ENCODE peak calls at places on chromosomes 5 and 9, in nine cellular contexts. X, R, V, Q, D, S, Y, B and H are unnamed samples.

GRCh38 chr9:5631021-5631420 is 2.1 kb downstream of the RIC1 start:
- DNase-seq in X (peak; percentile 65), R (no peak), V (peak; percentile 36), Q (no peak), D (no peak), S (no peak), Y (no peak), B (no peak), H (no peak)

GRCh38 chr5:171205375-171205774 is 103.7 kb upstream of the TLX3 start:
- DNase-seq in X (no peak), R (no peak), V (no peak), Q (no peak), D (no peak), S (no peak), Y (no peak), B (no peak), H (no peak)

GRCh38 chr5:123813251-123813650 is 301.3 kb downstream of the CSNK1G3 start:
- DNase-seq in X (peak; percentile 36), R (no peak), V (no peak), Q (no peak), D (no peak), S (no peak), Y (no peak), B (no peak), H (no peak)

GRCh38 chr5:109903061-109903460 is 213.3 kb downstream of the MAN2A1 start:
- DNase-seq in X (peak; percentile 26), R (no peak), V (no peak), Q (no peak), D (no peak), S (no peak), Y (no peak), B (no peak), H (no peak)

GRCh38 chr5:225334-225733 is 7.2 kb downstream of the SDHA start:
- DNase-seq in X (no peak), R (no peak), V (no peak), Q (no peak), D (no peak), S (no peak), Y (no peak), B (no peak), H (peak; percentile 48)

GRCh38 chr5:90406466-90406865 is 3.1 kb downstream of the CETN3 start:
- DNase-seq in X (peak; percentile 25), R (no peak), V (no peak), Q (no peak), D (no peak), S (no peak), Y (no peak), B (no peak), H (no peak)

GRCh38 chr9:126745574-126746411 is 59.0 kb upstream of the ZBTB43 start:
- DNase-seq in X (no peak), R (no peak), V (no peak), Q (no peak), D (no peak), S (no peak), Y (no peak), B (no peak), H (no peak)

GRCh38 chr5:32027717-32028321 is 146.3 kb downstream of the GOLPH3 start:
- DNase-seq in X (peak; percentile 98), R (no peak), V (peak; percentile 68), Q (no peak), D (no peak), S (peak; percentile 86), Y (peak; percentile 67), B (peak; percentile 58), H (no peak)

GRCh38 chr5:59684388-59685003 is 209.0 kb downstream of the PDE4D start:
- DNase-seq in X (peak; percentile 20), R (no peak), V (peak; percentile 29), Q (no peak), D (no peak), S (no peak), Y (no peak), B (peak; percentile 43), H (no peak)

GRCh38 chr9:125190371-125190801 is 783 bp upstream of the PPP6C start:
- DNase-seq in X (no peak), R (no peak), V (peak; percentile 41), Q (no peak), D (peak; percentile 16), S (no peak), Y (no peak), B (no peak), H (no peak)

GRCh38 chr5:72272393-72272792 is 47.6 kb downstream of the MRPS27 start:
- DNase-seq in X (no peak), R (no peak), V (no peak), Q (no peak), D (no peak), S (no peak), Y (no peak), B (no peak), H (no peak)

GRCh38 chr5:128455861-128456361 is 82.1 kb downstream of the FBN2 start:
- DNase-seq in X (no peak), R (no peak), V (no peak), Q (no peak), D (no peak), S (no peak), Y (no peak), B (peak; percentile 52), H (no peak)

GRCh38 chr9:76542360-76542759 is 83.4 kb downstream of the GCNT1 start:
- DNase-seq in X (no peak), R (no peak), V (peak; percentile 7), Q (no peak), D (no peak), S (no peak), Y (no peak), B (no peak), H (no peak)

GRCh38 chr5:337565-338130 is 16.1 kb downstream of the AHRR start:
- DNase-seq in X (peak; percentile 42), R (no peak), V (peak; percentile 80), Q (no peak), D (no peak), S (no peak), Y (no peak), B (peak; percentile 78), H (no peak)

GRCh38 chr9:96620155-96620514 is 492 bp upstream of the CDC14B start:
- DNase-seq in X (no peak), R (no peak), V (no peak), Q (no peak), D (no peak), S (no peak), Y (no peak), B (no peak), H (no peak)

GRCh38 chr9:96619491-96620154 is at the start of gene CDC14B:
- DNase-seq in X (peak; percentile 93), R (peak; percentile 93), V (peak; percentile 99), Q (peak; percentile 96), D (peak; percentile 57), S (peak; percentile 81), Y (peak; percentile 79), B (peak; percentile 96), H (peak; percentile 93)

GRCh38 chr9:96619109-96619435 is 571 bp downstream of the CDC14B start:
- DNase-seq in X (no peak), R (no peak), V (no peak), Q (no peak), D (no peak), S (no peak), Y (no peak), B (peak; percentile 59), H (peak; percentile 79)

GRCh38 chr9:96621619-96622018 is 2.0 kb upstream of the CDC14B start:
- DNase-seq in X (no peak), R (no peak), V (peak; percentile 34), Q (no peak), D (no peak), S (no peak), Y (no peak), B (peak; percentile 49), H (no peak)

DNA sequence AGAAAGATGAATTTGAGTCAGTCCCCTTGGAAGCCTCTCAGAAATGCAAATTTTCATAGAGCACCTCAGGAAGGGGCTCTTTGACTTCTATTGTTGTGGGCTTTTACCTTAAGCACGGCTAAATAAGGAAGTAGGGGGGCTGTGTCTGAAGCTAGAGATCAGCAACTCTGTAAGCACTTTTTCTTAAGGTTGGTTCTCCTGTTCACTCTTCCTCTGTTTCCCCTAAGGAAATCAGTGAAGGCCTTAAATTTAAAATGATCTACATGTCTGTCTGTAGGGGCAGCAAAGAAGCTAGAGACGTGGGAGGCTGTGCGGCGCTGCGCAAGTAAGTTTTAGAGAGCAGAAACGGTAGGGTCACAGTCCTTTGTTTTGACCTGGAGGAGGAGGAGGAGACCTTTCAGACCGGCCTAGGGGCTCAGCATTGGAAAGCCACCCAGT is 1.2 kb upstream of the CDC14B start:
- DNase-seq in X (no peak), R (no peak), V (peak; percentile 81), Q (no peak), D (no peak), S (no peak), Y (no peak), B (peak; percentile 80), H (no peak)
- H3K36me3 ChIP-seq in X (no peaks in the 10 kb centered on the region), R (no peaks in the 10 kb centered on the region), V (no peaks in the 10 kb centered on the region), Q (no peaks in the 10 kb centered on the region), D (no peaks in the 10 kb centered on the region), S (no peaks in the 10 kb centered on the region), Y (no peaks in the 10 kb centered on the region), B (no peaks in the 10 kb centered on the region), H (no peaks in the 10 kb centered on the region)

DNA sequence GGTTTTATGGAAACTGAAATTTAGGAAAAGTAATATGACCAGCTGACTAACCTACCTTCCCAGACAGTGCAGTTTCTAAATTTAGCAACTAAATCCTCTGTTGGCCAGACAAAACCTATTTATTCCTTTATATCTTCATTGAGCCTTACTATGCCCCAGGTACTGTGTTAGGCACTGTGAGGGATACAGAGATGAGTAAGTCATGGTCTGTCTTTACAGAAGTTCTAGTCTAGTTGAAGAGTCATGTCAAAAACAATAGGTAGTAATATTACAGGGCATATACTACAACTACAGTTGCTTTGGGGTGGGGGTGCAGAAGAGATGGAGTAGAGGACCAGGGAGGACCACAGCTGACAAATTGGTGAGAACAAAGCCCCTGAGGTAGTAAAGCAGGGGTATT is 42.8 kb downstream of the FBXO38 start:
- DNase-seq in X (no peak), R (no peak), V (no peak), Q (no peak), D (no peak), S (no peak), Y (no peak), B (no peak), H (no peak)
- H3K36me3 ChIP-seq in X (peaks cover 13% of the 10 kb centered on the region), R (no peaks in the 10 kb centered on the region), V (peaks cover 41% of the 10 kb centered on the region), Q (peaks cover 77% of the 10 kb centered on the region), D (peaks cover 29% of the 10 kb centered on the region), S (peaks cover 67% of the 10 kb centered on the region), Y (peaks cover 73% of the 10 kb centered on the region), B (peaks cover 78% of the 10 kb centered on the region), H (peaks cover 9% of the 10 kb centered on the region)

DNA sequence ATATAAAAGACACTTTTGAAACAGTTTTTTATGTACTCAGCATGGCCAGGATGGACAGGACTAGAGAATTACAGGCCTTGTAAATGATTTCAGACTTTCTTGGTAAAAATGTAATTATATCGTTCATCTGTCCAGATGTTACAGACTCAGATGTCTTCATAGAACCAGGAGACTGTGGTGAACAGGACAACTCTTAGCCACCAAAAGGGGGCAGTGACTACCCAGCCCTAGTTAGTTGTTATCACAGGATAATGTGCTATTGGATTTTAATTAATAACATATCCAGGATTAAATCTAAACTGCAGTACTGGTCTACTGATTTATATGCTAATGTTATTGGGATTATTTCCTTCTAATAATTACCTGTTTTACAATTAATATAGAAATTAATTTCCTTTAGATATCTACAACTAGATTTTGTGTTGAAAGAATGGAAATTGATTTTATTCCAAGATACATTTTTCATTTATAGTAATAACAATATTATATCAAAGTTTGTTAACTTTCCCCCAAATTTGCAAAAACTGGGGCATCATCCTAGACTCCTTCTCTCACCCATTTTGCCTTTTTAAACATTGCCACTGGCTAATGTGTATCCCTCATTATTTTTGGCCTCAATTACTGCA is 99.4 kb downstream of the MTREX start:
- DNase-seq in X (peak; percentile 42), R (no peak), V (peak; percentile 62), Q (no peak), D (no peak), S (no peak), Y (no peak), B (no peak), H (no peak)
- H3K36me3 ChIP-seq in X (no peaks in the 10 kb centered on the region), R (no peaks in the 10 kb centered on the region), V (peaks cover 11% of the 10 kb centered on the region), Q (peaks cover 62% of the 10 kb centered on the region), D (peaks cover 18% of the 10 kb centered on the region), S (peaks cover 19% of the 10 kb centered on the region), Y (peaks cover 74% of the 10 kb centered on the region), B (peaks cover 73% of the 10 kb centered on the region), H (peaks cover 2% of the 10 kb centered on the region)

GRCh38 chr5:111703662-111704061 is 53.3 kb downstream of the NREP start:
- DNase-seq in X (no peak), R (no peak), V (no peak), Q (no peak), D (no peak), S (no peak), Y (no peak), B (no peak), H (no peak)
- H3K36me3 ChIP-seq in X (no peaks in the 10 kb centered on the region), R (no peaks in the 10 kb centered on the region), V (no peaks in the 10 kb centered on the region), Q (no peaks in the 10 kb centered on the region), D (no peaks in the 10 kb centered on the region), S (no peaks in the 10 kb centered on the region), Y (no peaks in the 10 kb centered on the region), B (no peaks in the 10 kb centered on the region), H (no peaks in the 10 kb centered on the region)